ENCODE peak calls at places on chromosome 2, in eight cellular contexts. One of them, this sample, is unnamed. For H3K4me1, the result is how much of the 10 kb centered on the place peaks cover.

GRCh38 chr2:235098273-235098672 is 146.5 kb downstream of the SH3BP4 start:
- DNase-seq in body of pancreas: no peak
- DNase-seq in Peyer's patch: no peak
- DNase-seq in A549: peak
- DNase-seq in tibial nerve: no peak
- DNase-seq in uterus: no peak
- DNase-seq in H1: no peak
- DNase-seq in heart left ventricle: no peak
- DNase-seq in this sample: no peak

GRCh38 chr2:221572180-221572820 is at the start of gene EPHA4:
- DNase-seq in heart left ventricle: peak
- DNase-seq in body of pancreas: peak
- DNase-seq in tibial nerve: peak
- DNase-seq in H1: no peak
- DNase-seq in uterus: peak
- DNase-seq in A549: peak
- DNase-seq in Peyer's patch: peak
- DNase-seq in this sample: peak

GRCh38 chr2:239344857-239345216 is 56.0 kb downstream of the HDAC4 start:
- DNase-seq in A549: no peak
- DNase-seq in Peyer's patch: peak
- DNase-seq in H1: no peak
- DNase-seq in uterus: peak
- DNase-seq in heart left ventricle: peak
- DNase-seq in tibial nerve: no peak
- DNase-seq in body of pancreas: peak
- DNase-seq in this sample: no peak

GRCh38 chr2:234136461-234136860 is 86.0 kb downstream of the SPP2 start:
- DNase-seq in A549: peak
- DNase-seq in tibial nerve: no peak
- DNase-seq in body of pancreas: no peak
- DNase-seq in uterus: no peak
- DNase-seq in H1: no peak
- DNase-seq in Peyer's patch: no peak
- DNase-seq in heart left ventricle: no peak
- DNase-seq in this sample: no peak

GRCh38 chr2:168244318-168244717 is 3.1 kb downstream of the STK39 start:
- DNase-seq in A549: no peak
- DNase-seq in body of pancreas: peak
- DNase-seq in Peyer's patch: peak
- DNase-seq in uterus: no peak
- DNase-seq in tibial nerve: no peak
- DNase-seq in heart left ventricle: no peak
- DNase-seq in H1: no peak
- DNase-seq in this sample: no peak

GRCh38 chr2:214410128-214410775 is 602 bp upstream of the VWC2L start:
- DNase-seq in heart left ventricle: no peak
- DNase-seq in body of pancreas: no peak
- DNase-seq in tibial nerve: no peak
- DNase-seq in H1: no peak
- DNase-seq in A549: no peak
- DNase-seq in Peyer's patch: no peak
- DNase-seq in uterus: no peak
- DNase-seq in this sample: no peak

GRCh38 chr2:215432759-215433594 is 2.9 kb downstream of the FN1 start:
- DNase-seq in H1: no peak
- DNase-seq in heart left ventricle: no peak
- DNase-seq in uterus: no peak
- DNase-seq in tibial nerve: no peak
- DNase-seq in A549: no peak
- DNase-seq in body of pancreas: no peak
- DNase-seq in Peyer's patch: no peak
- DNase-seq in this sample: no peak

GRCh38 chr2:155368934-155369333 is 670.4 kb downstream of the KCNJ3 start:
- DNase-seq in heart left ventricle: no peak
- DNase-seq in body of pancreas: no peak
- DNase-seq in H1: no peak
- DNase-seq in uterus: no peak
- DNase-seq in tibial nerve: no peak
- DNase-seq in Peyer's patch: no peak
- DNase-seq in A549: peak
- DNase-seq in this sample: peak

GRCh38 chr2:62287895-62288589 is 92.1 kb downstream of the B3GNT2 start:
- DNase-seq in Peyer's patch: peak
- DNase-seq in tibial nerve: peak
- DNase-seq in H1: no peak
- DNase-seq in body of pancreas: peak
- DNase-seq in uterus: peak
- DNase-seq in A549: peak
- DNase-seq in heart left ventricle: peak
- DNase-seq in this sample: no peak

GRCh38 chr2:216860738-216861137 is 874 bp upstream of the TNP1 start:
- DNase-seq in heart left ventricle: no peak
- DNase-seq in A549: no peak
- DNase-seq in H1: no peak
- DNase-seq in body of pancreas: no peak
- DNase-seq in Peyer's patch: no peak
- DNase-seq in tibial nerve: no peak
- DNase-seq in uterus: no peak
- DNase-seq in this sample: peak

GRCh38 chr2:233089851-233090250 is 29.7 kb downstream of the INPP5D start:
- DNase-seq in uterus: no peak
- DNase-seq in H1: no peak
- DNase-seq in heart left ventricle: no peak
- DNase-seq in Peyer's patch: peak
- DNase-seq in A549: no peak
- DNase-seq in tibial nerve: no peak
- DNase-seq in body of pancreas: no peak
- DNase-seq in this sample: no peak

GRCh38 chr2:99488999-99489757 is 639 bp downstream of the REV1 start:
- DNase-seq in tibial nerve: peak
- DNase-seq in body of pancreas: peak
- DNase-seq in Peyer's patch: peak
- DNase-seq in uterus: peak
- DNase-seq in H1: no peak
- DNase-seq in A549: peak
- DNase-seq in heart left ventricle: peak
- DNase-seq in this sample: peak

GRCh38 chr2:152242787-152243472 is 67.4 kb upstream of the STAM2 start:
- DNase-seq in body of pancreas: no peak
- DNase-seq in H1: no peak
- DNase-seq in uterus: no peak
- DNase-seq in tibial nerve: no peak
- DNase-seq in A549: no peak
- DNase-seq in Peyer's patch: no peak
- DNase-seq in heart left ventricle: no peak
- DNase-seq in this sample: no peak

GRCh38 chr2:112626604-112627059 is 19.1 kb upstream of the SLC20A1 start:
- DNase-seq in A549: peak
- DNase-seq in body of pancreas: peak
- DNase-seq in uterus: peak
- DNase-seq in Peyer's patch: peak
- DNase-seq in tibial nerve: peak
- DNase-seq in heart left ventricle: peak
- DNase-seq in H1: no peak
- DNase-seq in this sample: peak

GRCh38 chr2:234840336-234840735 is 111.5 kb upstream of the SH3BP4 start:
- DNase-seq in tibial nerve: peak
- DNase-seq in heart left ventricle: no peak
- DNase-seq in H1: peak
- DNase-seq in uterus: peak
- DNase-seq in Peyer's patch: no peak
- DNase-seq in body of pancreas: peak
- DNase-seq in A549: peak
- DNase-seq in this sample: peak

GRCh38 chr2:96261328-96262003 is 4.3 kb downstream of the TMEM127 start:
- DNase-seq in uterus: no peak
- DNase-seq in heart left ventricle: no peak
- DNase-seq in Peyer's patch: no peak
- DNase-seq in H1: no peak
- DNase-seq in A549: no peak
- DNase-seq in body of pancreas: no peak
- DNase-seq in tibial nerve: no peak
- DNase-seq in this sample: no peak

GRCh38 chr2:96258393-96259022 is 7.3 kb downstream of the TMEM127 start:
- DNase-seq in tibial nerve: no peak
- DNase-seq in A549: no peak
- DNase-seq in H1: no peak
- DNase-seq in heart left ventricle: no peak
- DNase-seq in body of pancreas: no peak
- DNase-seq in Peyer's patch: no peak
- DNase-seq in uterus: no peak
- DNase-seq in this sample: no peak

GRCh38 chr2:96259497-96259921 is 6.3 kb downstream of the TMEM127 start:
- DNase-seq in heart left ventricle: no peak
- DNase-seq in Peyer's patch: peak
- DNase-seq in body of pancreas: peak
- DNase-seq in tibial nerve: no peak
- DNase-seq in A549: no peak
- DNase-seq in uterus: no peak
- DNase-seq in H1: no peak
- DNase-seq in this sample: no peak

GRCh38 chr2:96262306-96262705 is 3.5 kb downstream of the TMEM127 start:
- DNase-seq in heart left ventricle: no peak
- DNase-seq in body of pancreas: no peak
- DNase-seq in Peyer's patch: no peak
- DNase-seq in uterus: no peak
- DNase-seq in tibial nerve: no peak
- DNase-seq in A549: no peak
- DNase-seq in H1: no peak
- DNase-seq in this sample: no peak

GRCh38 chr2:96260404-96261260 is 5.2 kb downstream of the TMEM127 start:
- DNase-seq in Peyer's patch: peak
- DNase-seq in uterus: peak
- DNase-seq in body of pancreas: peak
- DNase-seq in heart left ventricle: no peak
- DNase-seq in tibial nerve: peak
- DNase-seq in A549: peak
- DNase-seq in H1: no peak
- DNase-seq in this sample: peak
- TF ChIP-seq POLR2A in Peyer's patch: no peak
- TF ChIP-seq POLR2A in uterus: peak
- TF ChIP-seq POLR2A in body of pancreas: peak
- TF ChIP-seq POLR2A in heart left ventricle: no peak
- TF ChIP-seq POLR2A in tibial nerve: no peak
- TF ChIP-seq POLR2A in A549: no peak
- TF ChIP-seq POLR2A in H1: no peak
- TF ChIP-seq POLR2A in this sample: peak

DNA sequence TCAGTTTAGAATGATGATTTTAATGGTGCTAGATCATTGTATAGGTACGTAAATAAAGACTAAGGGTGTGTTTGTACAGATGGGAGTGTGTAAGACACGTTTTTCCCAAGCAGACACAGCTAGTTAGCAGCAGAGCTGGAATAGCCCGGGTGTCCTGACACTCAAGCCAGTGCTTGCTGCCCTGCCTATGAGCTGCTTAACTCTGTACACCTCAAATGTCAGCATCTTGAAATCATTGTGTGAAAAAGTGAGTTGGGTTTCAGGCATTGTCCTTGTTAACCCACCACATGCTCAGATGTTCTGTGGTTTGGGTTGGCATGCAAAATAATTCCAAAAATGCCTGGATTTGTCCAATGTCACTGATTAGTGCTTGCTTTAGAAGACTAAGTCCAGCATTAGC is 13.0 kb upstream of the TET3 start:
- DNase-seq in body of pancreas: no peak
- DNase-seq in uterus: no peak
- DNase-seq in tibial nerve: no peak
- DNase-seq in H1: no peak
- DNase-seq in A549: no peak
- DNase-seq in heart left ventricle: no peak
- DNase-seq in Peyer's patch: no peak
- DNase-seq in this sample: no peak
- H3K4me1 ChIP-seq in body of pancreas: under half
- H3K4me1 ChIP-seq in uterus: under half
- H3K4me1 ChIP-seq in tibial nerve: under half
- H3K4me1 ChIP-seq in H1: under half
- H3K4me1 ChIP-seq in A549: under half
- H3K4me1 ChIP-seq in heart left ventricle: under half
- H3K4me1 ChIP-seq in Peyer's patch: under half
- H3K4me1 ChIP-seq in this sample: under half

GRCh38 chr2:27652790-27653189 is 10.6 kb downstream of the SUPT7L start:
- DNase-seq in heart left ventricle: no peak
- DNase-seq in H1: no peak
- DNase-seq in A549: no peak
- DNase-seq in uterus: no peak
- DNase-seq in body of pancreas: no peak
- DNase-seq in tibial nerve: no peak
- DNase-seq in Peyer's patch: no peak
- DNase-seq in this sample: no peak

GRCh38 chr2:27651056-27651455 is 12.4 kb downstream of the SUPT7L start:
- DNase-seq in Peyer's patch: no peak
- DNase-seq in heart left ventricle: no peak
- DNase-seq in H1: no peak
- DNase-seq in tibial nerve: no peak
- DNase-seq in body of pancreas: no peak
- DNase-seq in A549: no peak
- DNase-seq in uterus: no peak
- DNase-seq in this sample: peak

GRCh38 chr2:27655155-27655951 is 8.1 kb downstream of the SUPT7L start:
- DNase-seq in heart left ventricle: no peak
- DNase-seq in tibial nerve: no peak
- DNase-seq in uterus: no peak
- DNase-seq in A549: peak
- DNase-seq in Peyer's patch: no peak
- DNase-seq in body of pancreas: no peak
- DNase-seq in H1: no peak
- DNase-seq in this sample: peak

GRCh38 chr2:27653397-27653796 is 10.0 kb downstream of the SUPT7L start:
- DNase-seq in A549: no peak
- DNase-seq in tibial nerve: no peak
- DNase-seq in body of pancreas: no peak
- DNase-seq in H1: no peak
- DNase-seq in Peyer's patch: no peak
- DNase-seq in heart left ventricle: no peak
- DNase-seq in uterus: no peak
- DNase-seq in this sample: peak

GRCh38 chr2:27652341-27652740 is 11.1 kb downstream of the SUPT7L start:
- DNase-seq in tibial nerve: no peak
- DNase-seq in heart left ventricle: no peak
- DNase-seq in H1: no peak
- DNase-seq in A549: no peak
- DNase-seq in body of pancreas: no peak
- DNase-seq in Peyer's patch: no peak
- DNase-seq in uterus: no peak
- DNase-seq in this sample: no peak
- TF ChIP-seq POLR2A in tibial nerve: no peak
- TF ChIP-seq POLR2A in heart left ventricle: no peak
- TF ChIP-seq POLR2A in H1: no peak
- TF ChIP-seq POLR2A in A549: no peak
- TF ChIP-seq POLR2A in body of pancreas: no peak
- TF ChIP-seq POLR2A in Peyer's patch: no peak
- TF ChIP-seq POLR2A in uterus: no peak
- TF ChIP-seq POLR2A in this sample: no peak

DNA sequence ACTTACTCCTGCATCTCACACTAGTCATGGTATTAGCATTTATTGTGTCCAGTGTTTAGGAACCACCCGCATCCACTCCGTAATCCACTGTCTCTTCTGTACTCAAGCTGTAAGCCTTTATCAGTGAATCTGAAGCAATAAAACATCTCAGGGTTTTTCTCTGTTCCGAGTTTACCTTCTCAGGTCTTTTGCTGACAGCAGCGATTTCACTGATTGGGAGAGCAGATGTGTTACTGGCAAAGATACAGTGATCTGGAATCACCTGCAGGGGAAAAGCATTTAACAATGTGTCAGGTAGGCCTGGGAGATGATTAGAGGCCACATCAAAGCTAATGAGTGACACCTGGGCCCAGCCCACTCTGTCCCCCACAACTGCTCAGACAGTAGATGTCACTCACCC is 24.6 kb downstream of the GAREM2 start:
- DNase-seq in H1: no peak
- DNase-seq in tibial nerve: no peak
- DNase-seq in body of pancreas: no peak
- DNase-seq in Peyer's patch: no peak
- DNase-seq in uterus: no peak
- DNase-seq in A549: no peak
- DNase-seq in heart left ventricle: no peak
- DNase-seq in this sample: no peak
- H3K4me1 ChIP-seq in H1: under half
- H3K4me1 ChIP-seq in tibial nerve: under half
- H3K4me1 ChIP-seq in body of pancreas: under half
- H3K4me1 ChIP-seq in Peyer's patch: under half
- H3K4me1 ChIP-seq in uterus: under half
- H3K4me1 ChIP-seq in A549: under half
- H3K4me1 ChIP-seq in heart left ventricle: under half
- H3K4me1 ChIP-seq in this sample: under half

This sample was measured in IMR-90.